ENCODE peak calls at places on chromosomes 2 and 18, in nine cellular contexts. V, Z, W, B, T, U, L, E and P are unnamed samples. For H3K4me1, the result is how much of the 10 kb centered on the place peaks cover.

GRCh38 chr2:11746807-11747459 is 501 bp downstream of the LPIN1 start:
- DNase-seq in V (no peak), Z (peak), W (no peak), B (peak), T (peak), U (peak), L (peak), E (no peak), P (peak)

GRCh38 chr2:20672191-20672951 is 5.4 kb downstream of the GDF7 start:
- DNase-seq in V (no peak), Z (no peak), W (no peak), B (no peak), T (no peak), U (no peak), L (peak), E (peak), P (no peak)

GRCh38 chr2:135570884-135571283 is 39.6 kb downstream of the R3HDM1 start:
- DNase-seq in V (no peak), Z (no peak), W (no peak), B (no peak), T (no peak), U (no peak), L (no peak), E (no peak), P (no peak)

GRCh38 chr2:7673843-7674242 is 756.6 kb downstream of the RNF144A start:
- DNase-seq in V (no peak), Z (no peak), W (no peak), B (no peak), T (peak), U (no peak), L (no peak), E (no peak), P (peak)

GRCh38 chr2:5940596-5941535 is 248.7 kb downstream of the SOX11 start:
- DNase-seq in V (no peak), Z (no peak), W (no peak), B (no peak), T (no peak), U (no peak), L (no peak), E (no peak), P (no peak)

GRCh38 chr2:113111121-113111520 is 16.3 kb upstream of the IL1RN start:
- DNase-seq in V (no peak), Z (no peak), W (no peak), B (no peak), T (no peak), U (no peak), L (no peak), E (no peak), P (no peak)

GRCh38 chr2:200377774-200378336 is 71.4 kb downstream of the SPATS2L start:
- DNase-seq in V (no peak), Z (peak), W (no peak), B (no peak), T (no peak), U (no peak), L (peak), E (no peak), P (peak)

GRCh38 chr2:105449083-105449482 is 50.2 kb upstream of the FHL2 start:
- DNase-seq in V (no peak), Z (peak), W (no peak), B (no peak), T (no peak), U (no peak), L (no peak), E (no peak), P (peak)

GRCh38 chr2:210477496-210477895 is 937 bp upstream of the LANCL1 start:
- DNase-seq in V (no peak), Z (peak), W (no peak), B (no peak), T (peak), U (no peak), L (peak), E (peak), P (peak)

GRCh38 chr2:67694464-67694863 is 297.3 kb downstream of the ETAA1 start:
- DNase-seq in V (no peak), Z (no peak), W (peak), B (peak), T (no peak), U (no peak), L (peak), E (no peak), P (no peak)

GRCh38 chr2:12202301-12202700 is 455.9 kb downstream of the LPIN1 start:
- DNase-seq in V (no peak), Z (no peak), W (no peak), B (no peak), T (peak), U (no peak), L (peak), E (no peak), P (no peak)

GRCh38 chr2:112876971-112877361 is 34.0 kb upstream of the IL37 start:
- DNase-seq in V (no peak), Z (no peak), W (no peak), B (no peak), T (peak), U (no peak), L (no peak), E (no peak), P (peak)

GRCh38 chr18:78898635-78899034 is 81.0 kb upstream of the SALL3 start:
- DNase-seq in V (no peak), Z (no peak), W (no peak), B (no peak), T (no peak), U (no peak), L (no peak), E (no peak), P (no peak)

GRCh38 chr18:12890500-12890899 is 6.5 kb upstream of the PTPN2 start:
- DNase-seq in V (no peak), Z (no peak), W (no peak), B (no peak), T (peak), U (no peak), L (no peak), E (no peak), P (peak)

GRCh38 chr2:179768765-179769164 is 92.6 kb downstream of the ZNF385B start:
- DNase-seq in V (no peak), Z (no peak), W (no peak), B (no peak), T (peak), U (no peak), L (no peak), E (no peak), P (no peak)

GRCh38 chr2:32119161-32119560 is 46.5 kb upstream of the SLC30A6 start:
- DNase-seq in V (no peak), Z (no peak), W (no peak), B (no peak), T (no peak), U (no peak), L (no peak), E (no peak), P (peak)

GRCh38 chr2:37560863-37561614 is 110.4 kb downstream of the CDC42EP3 start:
- DNase-seq in V (no peak), Z (no peak), W (no peak), B (no peak), T (no peak), U (no peak), L (no peak), E (no peak), P (peak)

GRCh38 chr2:231029563-231029962 is 7.8 kb upstream of the C2orf72 start:
- DNase-seq in V (no peak), Z (no peak), W (no peak), B (no peak), T (no peak), U (no peak), L (no peak), E (no peak), P (no peak)

GRCh38 chr2:57981369-57981768 is 65.2 kb upstream of the VRK2 start:
- DNase-seq in V (no peak), Z (no peak), W (no peak), B (no peak), T (peak), U (no peak), L (no peak), E (no peak), P (peak)

GRCh38 chr2:230757476-230757875 is 44.8 kb downstream of the CAB39 start:
- DNase-seq in V (no peak), Z (no peak), W (no peak), B (no peak), T (peak), U (no peak), L (no peak), E (no peak), P (peak)

GRCh38 chr2:236939751-236940229 is 145.9 kb upstream of the COPS8 start:
- DNase-seq in V (no peak), Z (no peak), W (no peak), B (no peak), T (peak), U (no peak), L (no peak), E (no peak), P (no peak)

GRCh38 chr2:9694661-9695060 is 63.9 kb upstream of the YWHAQ start:
- DNase-seq in V (no peak), Z (no peak), W (no peak), B (no peak), T (no peak), U (no peak), L (no peak), E (no peak), P (no peak)

GRCh38 chr18:23380817-23381216 is 72.3 kb upstream of the RIOK3 start:
- DNase-seq in V (no peak), Z (no peak), W (no peak), B (no peak), T (no peak), U (no peak), L (no peak), E (no peak), P (no peak)

GRCh38 chr18:62201870-62202269 is 14.8 kb downstream of the RELCH start:
- DNase-seq in V (no peak), Z (peak), W (no peak), B (no peak), T (no peak), U (no peak), L (no peak), E (no peak), P (peak)

GRCh38 chr2:173652731-173653426 is 298.2 kb downstream of the CDCA7 start:
- DNase-seq in V (no peak), Z (peak), W (no peak), B (no peak), T (peak), U (no peak), L (no peak), E (no peak), P (peak)

GRCh38 chr2:152446213-152446612 is 111.2 kb downstream of the FMNL2 start:
- DNase-seq in V (no peak), Z (no peak), W (no peak), B (no peak), T (no peak), U (no peak), L (no peak), E (no peak), P (no peak)

GRCh38 chr2:239930378-239930777 is 94.8 kb downstream of the NDUFA10 start:
- DNase-seq in V (no peak), Z (no peak), W (peak), B (no peak), T (no peak), U (no peak), L (no peak), E (peak), P (no peak)

GRCh38 chr18:21686282-21687105 is 18.1 kb downstream of the ABHD3 start:
- DNase-seq in V (no peak), Z (peak), W (no peak), B (no peak), T (peak), U (no peak), L (no peak), E (no peak), P (no peak)

GRCh38 chr2:111657351-111657975 is 226.5 kb downstream of the ANAPC1 start:
- DNase-seq in V (no peak), Z (no peak), W (no peak), B (no peak), T (no peak), U (no peak), L (no peak), E (no peak), P (no peak)

GRCh38 chr18:51523671-51524070 is 326.2 kb upstream of the MEX3C start:
- DNase-seq in V (no peak), Z (no peak), W (no peak), B (no peak), T (no peak), U (no peak), L (no peak), E (no peak), P (no peak)

DNA sequence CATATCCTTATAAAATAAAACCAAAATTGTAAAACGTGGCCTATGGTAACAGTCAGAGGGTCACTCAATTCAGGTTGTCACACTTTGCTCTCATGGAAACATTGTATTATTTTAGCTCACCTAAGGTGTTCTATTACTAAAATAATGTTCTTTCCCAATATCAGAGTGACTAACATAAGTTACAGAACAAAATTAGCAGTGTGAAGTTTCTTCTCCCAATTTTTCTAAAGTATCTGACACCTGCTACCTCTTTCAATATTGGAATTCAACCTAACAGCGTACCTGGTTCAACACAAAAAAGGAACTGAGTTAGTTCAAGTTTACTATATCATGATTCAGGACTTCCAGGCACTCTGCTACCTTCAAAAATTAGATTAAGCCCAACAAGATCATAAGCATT is 190.4 kb downstream of the ZEB2 start:
- DNase-seq in V (no peak), Z (no peak), W (no peak), B (no peak), T (no peak), U (no peak), L (no peak), E (no peak), P (no peak)
- H3K4me3 ChIP-seq in V (no peak), Z (no peak), W (no peak), B (no peak), T (no peak), U (no peak), L (no peak), E (no peak), P (no peak)

GRCh38 chr2:63875143-63875542 is 33.4 kb downstream of the UGP2 start:
- DNase-seq in V (no peak), Z (no peak), W (no peak), B (no peak), T (peak), U (no peak), L (no peak), E (no peak), P (peak)
- H3K4me1 ChIP-seq in V (under half), Z (under half), W (half or more), B (under half), T (under half), U (under half), L (under half), E (under half), P (under half)

DNA sequence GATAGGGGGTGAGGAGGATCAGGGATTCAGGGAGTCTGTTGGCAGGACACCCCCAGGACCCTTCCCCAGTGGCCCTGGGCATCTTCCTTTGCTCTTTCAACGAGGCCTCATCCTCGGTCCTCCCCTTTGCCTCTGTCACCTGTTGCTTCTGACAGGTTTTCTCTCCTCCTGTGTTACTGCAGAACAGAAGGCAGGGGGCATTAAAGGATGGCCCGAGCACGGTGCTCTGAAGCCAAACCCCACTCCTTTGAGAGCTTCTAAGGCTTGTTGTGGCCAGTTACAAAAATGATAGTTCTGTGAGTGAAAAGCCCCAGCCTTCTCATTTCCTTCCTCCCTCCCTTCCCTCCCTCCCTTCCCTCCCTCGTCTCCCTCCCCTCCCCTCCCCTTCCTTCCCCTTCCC is 82.5 kb downstream of the THNSL2 start:
- DNase-seq in V (no peak), Z (no peak), W (no peak), B (no peak), T (no peak), U (no peak), L (no peak), E (no peak), P (no peak)
- H3K4me3 ChIP-seq in V (no peak), Z (no peak), W (no peak), B (no peak), T (no peak), U (no peak), L (no peak), E (no peak), P (no peak)

DNA sequence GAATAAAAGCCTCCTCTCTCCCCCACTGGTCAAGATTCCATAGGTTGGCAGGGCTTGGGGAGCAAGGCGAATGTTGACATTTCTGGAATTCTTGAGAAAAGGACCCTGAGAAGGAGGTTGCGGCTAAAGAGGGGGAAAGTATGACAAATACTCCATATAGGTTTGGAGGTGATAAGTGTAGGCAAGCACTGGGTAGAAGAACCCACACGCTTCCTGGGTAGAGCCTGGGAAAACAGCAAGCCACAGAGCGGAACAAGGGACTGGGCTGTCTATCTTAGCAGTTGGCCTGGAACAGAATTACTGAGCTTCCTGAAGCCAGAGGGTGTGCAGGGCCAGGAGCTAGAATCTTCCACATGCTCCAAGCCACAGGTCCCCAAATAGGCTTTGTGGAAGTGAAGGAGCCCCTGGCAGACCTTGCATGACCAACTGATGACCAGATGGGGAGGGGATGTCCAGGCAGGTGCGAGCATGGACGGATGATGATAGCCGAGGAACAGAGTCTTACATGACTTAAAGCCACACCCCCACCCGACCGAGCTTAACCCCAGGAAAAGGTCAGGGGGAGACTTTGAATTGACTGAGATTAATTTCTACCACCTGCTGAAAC is 9.9 kb downstream of the PRKAG3 start:
- DNase-seq in V (no peak), Z (no peak), W (no peak), B (no peak), T (no peak), U (no peak), L (no peak), E (no peak), P (no peak)
- H3K4me1 ChIP-seq in V (under half), Z (under half), W (under half), B (under half), T (under half), U (under half), L (under half), E (under half), P (under half)

DNA sequence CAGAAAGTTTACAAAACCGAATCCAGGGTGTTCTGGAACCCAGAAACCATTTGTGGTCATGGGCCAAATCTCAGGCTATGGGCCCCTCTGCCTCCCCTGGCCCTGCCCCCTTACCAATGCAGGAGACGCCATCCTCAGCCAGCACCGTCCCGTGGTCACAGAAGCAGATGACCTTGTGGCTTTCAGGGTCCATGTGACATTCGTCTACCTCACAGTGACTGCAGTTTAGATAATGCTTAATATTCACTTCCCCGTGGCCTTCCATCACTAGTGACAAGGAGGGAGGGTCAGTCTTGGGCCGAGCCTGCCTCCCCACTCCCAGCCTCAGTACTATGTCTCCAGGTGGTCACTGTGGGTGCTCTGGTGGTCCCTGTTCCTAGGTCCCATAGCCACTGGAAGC is 111.6 kb downstream of the CLIP4 start:
- DNase-seq in V (no peak), Z (no peak), W (no peak), B (no peak), T (no peak), U (no peak), L (no peak), E (no peak), P (no peak)
- H3K4me3 ChIP-seq in V (no peak), Z (no peak), W (no peak), B (no peak), T (no peak), U (no peak), L (no peak), E (no peak), P (no peak)

GRCh38 chr2:39411186-39411944 is 25.7 kb downstream of the MAP4K3 start:
- DNase-seq in V (no peak), Z (peak), W (no peak), B (no peak), T (peak), U (no peak), L (no peak), E (no peak), P (peak)
- H3K4me1 ChIP-seq in V (under half), Z (under half), W (half or more), B (half or more), T (half or more), U (under half), L (half or more), E (under half), P (under half)

GRCh38 chr18:31576670-31577069 is 15.0 kb upstream of the TTR start:
- DNase-seq in V (no peak), Z (no peak), W (no peak), B (peak), T (no peak), U (no peak), L (no peak), E (no peak), P (no peak)
- H3K4me3 ChIP-seq in V (no peak), Z (no peak), W (no peak), B (peak), T (no peak), U (no peak), L (no peak), E (no peak), P (no peak)